ENCODE peak calls at places on chromosomes 16 and 17, in eight cellular contexts. F is naive thymus-derived CD4-positive, alpha-beta T cell; R is BE2C; X is osteoblast; B is lung; P is heart right ventricle; J is gastrocnemius medialis; I is heart left ventricle. D is an unnamed sample.

GRCh38 chr17:78789663-78790181 is 7.6 kb upstream of the CYTH1 start:
- DNase-seq in R (no peak), X (no peak), I (peak; percentile 60), J (peak; percentile 70), F (peak; percentile 85), P (peak; percentile 85), B (peak; percentile 79), D (peak; percentile 71)

GRCh38 chr17:4247361-4247980 is 16.3 kb downstream of the ANKFY1 start:
- DNase-seq in R (no peak), P (no peak), J (no peak), X (no peak), B (no peak), F (no peak), I (no peak), D (no peak)

GRCh38 chr17:33500141-33500540 is 207.0 kb upstream of the ASIC2 start:
- DNase-seq in R (peak; percentile 74), F (no peak), B (no peak), X (no peak), J (no peak), P (no peak), I (peak; percentile 49), D (no peak)

GRCh38 chr16:50591800-50592771 is 43.9 kb downstream of the NKD1 start:
- DNase-seq in J (peak; percentile 47), P (peak; percentile 81), R (no peak), B (no peak), I (peak; percentile 56), F (no peak), X (peak; percentile 72), D (no peak)

GRCh38 chr17:35082073-35082657 is 18.7 kb upstream of the RFFL start:
- DNase-seq in J (no peak), X (no peak), I (no peak), F (no peak), B (no peak), P (no peak), R (peak; percentile 34), D (peak; percentile 76)

GRCh38 chr16:15597135-15597534 is 45.8 kb downstream of the MARF1 start:
- DNase-seq in B (no peak), X (no peak), F (no peak), I (no peak), P (no peak), J (no peak), R (no peak), D (no peak)

GRCh38 chr17:33452797-33453196 is 159.7 kb upstream of the ASIC2 start:
- DNase-seq in R (no peak), I (no peak), B (no peak), F (no peak), J (no peak), P (no peak), X (no peak), D (no peak)

GRCh38 chr16:82133798-82134197 is 36.2 kb downstream of the MPHOSPH6 start:
- DNase-seq in P (no peak), B (no peak), J (no peak), F (peak; percentile 30), R (no peak), X (no peak), I (no peak), D (no peak)

GRCh38 chr17:72602517-72603345 is 481.9 kb downstream of the SOX9 start:
- DNase-seq in I (no peak), R (no peak), F (no peak), B (no peak), J (no peak), X (peak; percentile 88), P (no peak), D (peak; percentile 48)

GRCh38 chr16:89815639-89816348 is 653 bp downstream of the FANCA start:
- DNase-seq in R (peak; percentile 37), I (no peak), P (no peak), X (peak; percentile 86), B (no peak), J (no peak), F (no peak), D (peak; percentile 30)

GRCh38 chr17:2693561-2694380 is 17.8 kb downstream of the CLUH start:
- DNase-seq in J (no peak), B (no peak), X (peak; percentile 84), F (no peak), P (no peak), I (no peak), R (no peak), D (no peak)

GRCh38 chr16:22220076-22220453 is 14.0 kb downstream of the EEF2K start:
- DNase-seq in R (no peak), J (peak; percentile 85), P (peak; percentile 66), I (peak; percentile 37), B (peak; percentile 50), X (no peak), F (no peak), D (no peak)

GRCh38 chr17:76022973-76023899 is 3.9 kb downstream of the EVPL start:
- DNase-seq in R (no peak), F (no peak), B (no peak), J (no peak), I (no peak), P (no peak), X (peak; percentile 46), D (no peak)

GRCh38 chr16:53257001-53257400 is 177.3 kb upstream of the RBL2 start:
- DNase-seq in X (peak; percentile 10), R (no peak), P (no peak), F (no peak), J (no peak), B (no peak), I (no peak), D (peak; percentile 77)

GRCh38 chr17:61135782-61136181 is 263.9 kb upstream of the TBX2 start:
- DNase-seq in R (no peak), J (no peak), B (no peak), I (peak; percentile 18), P (peak; percentile 24), X (no peak), F (no peak), D (no peak)

GRCh38 chr17:28961391-28961790 is 10.1 kb upstream of the PHF12 start:
- DNase-seq in X (peak; percentile 36), P (no peak), J (no peak), R (no peak), F (no peak), B (no peak), I (no peak), D (no peak)

GRCh38 chr17:38449364-38449763 is 21.1 kb downstream of the ARHGAP23 start:
- DNase-seq in P (no peak), I (no peak), R (no peak), F (no peak), B (no peak), X (peak; percentile 49), J (no peak), D (peak; percentile 70)

GRCh38 chr17:60989846-60990245 is 312.2 kb downstream of the BCAS3 start:
- DNase-seq in B (no peak), F (no peak), P (no peak), I (no peak), J (no peak), R (no peak), X (no peak), D (no peak)

DNA sequence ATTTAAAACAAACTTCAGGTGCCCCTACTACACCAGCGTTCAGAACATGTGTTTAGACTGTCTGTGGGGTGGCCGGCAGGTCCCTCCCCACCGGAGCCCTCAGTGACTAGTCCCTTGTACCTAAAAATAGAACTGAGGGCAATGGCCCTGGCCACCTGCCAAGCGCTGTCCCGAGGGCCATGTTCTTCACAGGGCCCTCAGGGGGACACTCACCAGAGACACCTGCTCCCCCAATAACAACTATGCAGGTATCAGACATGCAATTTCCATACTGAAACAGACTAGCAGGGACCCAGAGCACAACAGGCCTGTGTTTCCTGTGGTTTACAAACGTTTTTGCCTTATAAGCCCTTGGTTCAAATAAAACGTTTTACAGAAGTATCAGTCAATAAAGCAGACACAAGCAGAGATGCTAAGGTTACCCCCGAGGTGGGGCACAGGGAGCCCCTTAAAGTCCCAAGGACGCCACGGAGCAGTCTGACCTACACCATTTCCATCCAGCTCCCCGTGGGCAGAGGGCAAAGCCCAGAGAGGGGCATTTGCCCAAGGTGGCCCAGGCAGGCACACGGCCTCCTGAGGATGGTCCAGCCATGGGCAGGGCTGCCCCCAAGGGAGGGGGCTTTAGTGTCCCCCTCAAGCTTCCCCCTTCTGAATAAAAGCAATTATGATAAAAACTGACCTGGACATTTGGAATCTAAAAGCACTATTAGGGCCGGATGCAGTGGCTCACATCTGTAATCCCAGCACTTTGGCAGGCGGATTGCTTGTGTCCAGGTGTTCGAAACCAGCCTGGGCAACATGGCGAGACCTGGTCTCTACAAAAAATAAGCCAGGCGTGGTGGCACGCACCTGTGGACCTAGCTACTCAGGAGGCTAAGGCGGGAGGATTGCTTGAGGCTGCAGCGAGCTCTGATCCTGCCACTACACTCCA is 896 bp upstream of the MYLK3 start:
- DNase-seq in P (peak; percentile 74), X (no peak), R (peak; percentile 51), B (no peak), I (peak; percentile 79), F (no peak), J (peak; percentile 92), D (no peak)
- H3K4me1 ChIP-seq in P (peaks cover 3% of the 10 kb centered on the region), X (no peaks in the 10 kb centered on the region), R (peaks cover 6% of the 10 kb centered on the region), B (no peaks in the 10 kb centered on the region), I (peaks cover 10% of the 10 kb centered on the region), F (no peaks in the 10 kb centered on the region), J (peaks cover 33% of the 10 kb centered on the region), D (no peaks in the 10 kb centered on the region)

GRCh38 chr17:79832211-79833109 is 6.8 kb downstream of the CBX4 start:
- DNase-seq in I (no peak), R (no peak), J (no peak), P (peak; percentile 43), X (peak; percentile 96), B (no peak), F (no peak), D (no peak)
- H3K4me1 ChIP-seq in I (peaks cover 52% of the 10 kb centered on the region), R (peaks cover 11% of the 10 kb centered on the region), J (peaks cover 25% of the 10 kb centered on the region), P (peaks cover 42% of the 10 kb centered on the region), X (peaks cover 20% of the 10 kb centered on the region), B (peaks cover 46% of the 10 kb centered on the region), F (peaks cover 21% of the 10 kb centered on the region), D (peaks cover 21% of the 10 kb centered on the region)

DNA sequence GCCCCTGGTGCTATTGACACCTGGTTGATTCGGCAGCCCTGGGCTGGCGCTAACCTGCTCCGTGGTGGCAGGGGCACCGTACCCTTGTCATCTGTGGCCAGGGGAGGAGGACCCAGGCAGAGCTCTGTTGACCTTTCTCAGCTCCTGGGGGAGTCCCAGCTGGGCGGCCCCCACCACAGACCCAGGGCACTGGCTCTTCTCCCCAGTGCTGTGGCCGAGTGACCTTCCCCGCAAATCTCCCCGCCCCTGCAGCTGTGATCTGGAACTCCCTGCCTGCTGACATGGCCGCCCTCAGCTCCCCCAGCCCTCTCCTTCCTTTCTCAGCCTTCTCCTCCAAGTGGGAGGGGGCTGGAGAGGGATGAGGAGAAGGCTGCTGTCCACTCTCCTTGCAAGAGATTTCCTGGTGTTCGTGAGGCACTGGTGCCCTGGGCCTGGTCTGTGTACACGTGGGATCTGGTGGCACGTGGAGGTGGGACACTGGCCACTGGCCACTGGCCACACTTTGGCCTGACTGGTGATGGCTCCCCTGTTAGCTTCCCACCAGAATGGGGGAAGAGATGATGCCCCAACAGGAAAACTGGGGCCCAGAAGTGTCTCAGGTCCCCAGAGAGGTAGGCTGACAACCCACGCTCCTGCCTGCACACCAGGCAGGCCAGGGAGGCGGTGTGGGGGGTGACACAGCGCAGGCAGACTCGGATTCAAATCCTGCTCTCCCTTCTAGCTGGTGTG is 8.2 kb downstream of the FMNL1 start:
- DNase-seq in F (no peak), X (peak; percentile 87), R (no peak), J (no peak), B (no peak), P (peak; percentile 62), I (no peak), D (no peak)
- H3K4me1 ChIP-seq in F (peaks cover 64% of the 10 kb centered on the region), X (peaks cover 45% of the 10 kb centered on the region), R (peaks cover 22% of the 10 kb centered on the region), J (peaks cover 35% of the 10 kb centered on the region), B (peaks cover 9% of the 10 kb centered on the region), P (peaks cover 44% of the 10 kb centered on the region), I (peaks cover 45% of the 10 kb centered on the region), D (peaks cover 33% of the 10 kb centered on the region)

DNA sequence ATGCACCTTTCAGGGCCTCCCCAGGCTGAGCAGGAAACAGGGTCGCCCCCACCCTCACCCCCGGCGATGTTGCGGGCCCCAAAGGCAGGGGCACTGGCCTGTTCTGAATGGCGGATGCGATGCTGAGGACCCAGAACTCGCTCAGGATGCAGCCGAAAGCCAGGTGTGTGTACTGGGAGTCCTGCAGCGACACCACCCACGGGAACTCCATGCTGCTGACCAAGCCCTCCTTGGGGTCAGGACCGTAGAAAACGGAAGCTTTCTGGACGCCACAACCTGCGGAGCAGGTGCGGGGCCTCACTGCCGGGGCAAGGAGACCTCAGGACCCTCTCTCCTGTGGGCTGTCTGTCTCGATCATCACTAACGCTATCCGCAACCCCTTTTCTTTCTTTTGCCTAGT is 4.0 kb downstream of the PRSS54 start:
- DNase-seq in I (no peak), P (no peak), R (no peak), B (no peak), J (no peak), F (no peak), X (no peak), D (no peak)
- H3K4me1 ChIP-seq in I (no peaks in the 10 kb centered on the region), P (no peaks in the 10 kb centered on the region), R (no peaks in the 10 kb centered on the region), B (no peaks in the 10 kb centered on the region), J (no peaks in the 10 kb centered on the region), F (no peaks in the 10 kb centered on the region), X (no peaks in the 10 kb centered on the region), D (no peaks in the 10 kb centered on the region)

D was measured in adipocyte.